ENCODE peak calls at places on chromosomes 2 and 18, in six cellular contexts. N, M, A, T, P and C are unnamed samples.

GRCh38 chr2:181682026-181682789 is 1.9 kb upstream of the NEUROD1 start:
- DNase-seq in M (no peak), N (no peak), P (no peak), A (peak), T (no peak), C (no peak)

GRCh38 chr2:209600257-209601180 is 171.1 kb upstream of the UNC80 start:
- DNase-seq in T (no peak), A (no peak), P (no peak), N (no peak), M (no peak), C (no peak)

GRCh38 chr2:143482316-143482715 is 353.1 kb downstream of the ARHGAP15 start:
- DNase-seq in T (no peak), A (no peak), N (peak), P (no peak), M (no peak), C (no peak)

GRCh38 chr2:101435011-101435862 is 39.7 kb downstream of the RFX8 start:
- DNase-seq in N (peak), M (no peak), A (peak), T (no peak), P (no peak), C (no peak)

GRCh38 chr2:201118957-201119848 is 3.2 kb downstream of the CFLAR start:
- DNase-seq in N (no peak), M (no peak), P (no peak), A (peak), T (no peak), C (no peak)

GRCh38 chr2:236781933-236782788 is 212.5 kb downstream of the ACKR3 start:
- DNase-seq in P (no peak), N (no peak), A (no peak), M (no peak), T (no peak), C (no peak)

GRCh38 chr18:52636536-52636935 is 296.5 kb downstream of the DCC start:
- DNase-seq in A (no peak), M (no peak), N (no peak), P (no peak), T (no peak), C (peak)

GRCh38 chr2:35973132-35973736 is 382.3 kb upstream of the CRIM1 start:
- DNase-seq in A (peak), N (no peak), P (no peak), T (no peak), M (no peak), C (no peak)

GRCh38 chr2:59816075-59816474 is 737.4 kb downstream of the BCL11A start:
- DNase-seq in A (no peak), T (no peak), N (no peak), P (no peak), M (no peak), C (no peak)

GRCh38 chr18:11752116-11752911 is 63.2 kb downstream of the GNAL start:
- DNase-seq in T (no peak), N (no peak), A (peak), M (no peak), P (no peak), C (no peak)

GRCh38 chr2:197279997-197280756 is 30.4 kb downstream of the ANKRD44 start:
- DNase-seq in A (peak), P (no peak), T (peak), M (no peak), N (no peak), C (no peak)

GRCh38 chr2:137910641-137911040 is 53.6 kb upstream of the HNMT start:
- DNase-seq in M (no peak), T (no peak), N (no peak), P (no peak), A (peak), C (no peak)

GRCh38 chr2:226531061-226531460 is 268.6 kb downstream of the IRS1 start:
- DNase-seq in N (no peak), A (peak), M (no peak), T (no peak), P (no peak), C (no peak)

GRCh38 chr2:192119536-192119935 is 75.2 kb downstream of the TMEFF2 start:
- DNase-seq in P (no peak), T (no peak), A (no peak), N (no peak), M (no peak), C (no peak)

GRCh38 chr18:42784612-42785011 is 330.9 kb downstream of the RIT2 start:
- DNase-seq in T (no peak), M (no peak), N (no peak), P (no peak), A (no peak), C (no peak)

GRCh38 chr2:203878060-203878459 is 10.5 kb downstream of the CTLA4 start:
- DNase-seq in N (no peak), T (no peak), A (peak), P (no peak), M (no peak), C (no peak)

GRCh38 chr2:239950144-239950920 is 74.8 kb downstream of the NDUFA10 start:
- DNase-seq in M (no peak), N (no peak), T (no peak), P (peak), A (no peak), C (no peak)

GRCh38 chr18:48996901-48997463 is 46.2 kb upstream of the SMAD7 start:
- DNase-seq in N (no peak), T (no peak), P (no peak), M (peak), A (peak), C (peak)

GRCh38 chr2:190722825-190723224 is 73.9 kb downstream of the NAB1 start:
- DNase-seq in T (no peak), A (no peak), M (no peak), N (no peak), P (no peak), C (peak)

GRCh38 chr18:5197032-5197434 is at the start of gene AKAIN1:
- DNase-seq in T (no peak), A (peak), P (peak), M (no peak), N (peak), C (no peak)

GRCh38 chr2:26770986-26771586 is 7.0 kb downstream of the SLC35F6 start:
- DNase-seq in T (peak), M (peak), P (peak), N (peak), A (peak), C (no peak)

GRCh38 chr2:88669371-88670214 is 21.9 kb upstream of the RPIA start:
- DNase-seq in T (no peak), P (no peak), M (peak), N (no peak), A (peak), C (peak)

GRCh38 chr2:127541849-127542630 is 6.6 kb downstream of the MYO7B start:
- DNase-seq in P (no peak), A (no peak), N (no peak), M (no peak), T (peak), C (no peak)

GRCh38 chr2:195769975-195770374 is 112.9 kb downstream of the SLC39A10 start:
- DNase-seq in T (no peak), P (no peak), M (no peak), A (peak), N (no peak), C (no peak)

GRCh38 chr2:60352491-60353405 is 200.7 kb downstream of the BCL11A start:
- DNase-seq in M (no peak), T (no peak), N (no peak), A (no peak), P (no peak), C (no peak)

GRCh38 chr18:57762686-57763085 is 40.4 kb downstream of the ATP8B1 start:
- DNase-seq in T (no peak), N (no peak), M (no peak), P (no peak), A (peak), C (no peak)

GRCh38 chr2:67626656-67627055 is 229.5 kb downstream of the ETAA1 start:
- DNase-seq in M (no peak), P (no peak), T (no peak), N (no peak), A (peak), C (no peak)

GRCh38 chr2:241053576-241054251 is 48.4 kb downstream of the MTERF4 start:
- DNase-seq in N (no peak), M (no peak), P (no peak), T (no peak), A (no peak), C (no peak)

GRCh38 chr18:55579471-55579870 is 8.5 kb downstream of the TCF4 start:
- DNase-seq in P (no peak), T (no peak), N (no peak), M (no peak), A (no peak), C (no peak)

GRCh38 chr18:3060667-3061580 is 48.0 kb upstream of the LPIN2 start:
- DNase-seq in T (no peak), M (peak), P (no peak), A (no peak), N (no peak), C (no peak)

GRCh38 chr2:55061534-55062344 is 11.5 kb upstream of the RTN4 start:
- DNase-seq in N (no peak), A (no peak), T (no peak), P (no peak), M (no peak), C (no peak)

GRCh38 chr2:10272464-10272863 is 30.2 kb upstream of the HPCAL1 start:
- DNase-seq in M (no peak), A (no peak), P (no peak), T (no peak), N (no peak), C (no peak)

DNA sequence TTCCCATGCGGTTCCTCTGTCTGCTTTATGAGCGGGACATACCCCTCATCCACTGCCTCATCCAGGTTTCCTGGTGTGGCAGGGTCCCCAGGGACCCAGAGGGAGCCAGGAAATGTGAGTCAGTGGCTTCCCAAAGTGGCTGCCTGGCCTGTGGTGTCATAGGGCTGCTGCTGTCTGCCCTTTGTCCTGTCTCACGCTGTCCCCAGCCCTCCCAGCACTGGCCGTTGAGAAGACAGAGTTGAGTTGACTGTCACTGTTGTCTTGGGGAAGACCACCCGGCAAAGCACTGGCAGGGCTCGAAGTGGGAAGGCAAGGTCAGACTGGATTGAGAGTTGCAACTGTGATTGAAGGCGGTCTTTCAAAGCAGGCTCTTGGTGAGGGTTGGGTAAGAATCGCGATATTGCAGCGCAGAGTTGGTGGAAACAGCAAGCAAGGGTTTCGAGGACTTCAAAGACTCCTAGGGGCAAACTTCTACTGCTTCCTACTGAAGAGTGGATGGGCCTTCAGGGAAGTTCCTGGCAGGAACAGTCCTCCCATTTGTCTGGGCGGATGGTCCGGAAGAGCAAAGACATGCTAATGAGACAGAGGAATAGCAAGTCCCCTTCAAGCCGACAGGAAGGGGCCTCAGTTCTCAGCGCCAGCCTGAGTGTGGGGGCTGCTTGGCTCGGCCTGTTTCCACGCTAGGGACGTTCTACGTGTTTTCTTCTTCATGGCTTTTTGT is 33.9 kb downstream of the RAB31 start:
- DNase-seq in P (no peak), T (no peak), A (peak), M (no peak), N (no peak), C (no peak)
- H3K4me3 ChIP-seq in P (peak), T (no peak), A (no peak), M (no peak), N (peak), C (no peak)

GRCh38 chr2:164495491-164496223 is 125.6 kb downstream of the GRB14 start:
- DNase-seq in A (peak), M (no peak), P (no peak), N (peak), T (no peak), C (peak)
- H3K4me3 ChIP-seq in A (no peak), M (no peak), P (no peak), N (no peak), T (no peak), C (no peak)

GRCh38 chr2:39665811-39666488 is at the start of gene TMEM178A:
- DNase-seq in N (no peak), P (peak), A (peak), M (no peak), T (peak), C (no peak)

GRCh38 chr2:39667881-39668276 is 2.2 kb downstream of the TMEM178A start:
- DNase-seq in A (no peak), T (no peak), N (no peak), M (no peak), P (no peak), C (no peak)

GRCh38 chr2:39667142-39667880 is 1.6 kb downstream of the TMEM178A start:
- DNase-seq in N (no peak), A (no peak), P (no peak), T (no peak), M (no peak), C (no peak)

GRCh38 chr2:39664898-39665591 is 672 bp upstream of the TMEM178A start:
- DNase-seq in P (no peak), T (no peak), M (no peak), N (no peak), A (no peak), C (no peak)

GRCh38 chr2:39666489-39667141 is 898 bp downstream of the TMEM178A start:
- DNase-seq in T (no peak), A (peak), P (no peak), M (no peak), N (no peak), C (no peak)
- H3K4me3 ChIP-seq in T (peak), A (peak), P (peak), M (no peak), N (peak), C (no peak)

DNA sequence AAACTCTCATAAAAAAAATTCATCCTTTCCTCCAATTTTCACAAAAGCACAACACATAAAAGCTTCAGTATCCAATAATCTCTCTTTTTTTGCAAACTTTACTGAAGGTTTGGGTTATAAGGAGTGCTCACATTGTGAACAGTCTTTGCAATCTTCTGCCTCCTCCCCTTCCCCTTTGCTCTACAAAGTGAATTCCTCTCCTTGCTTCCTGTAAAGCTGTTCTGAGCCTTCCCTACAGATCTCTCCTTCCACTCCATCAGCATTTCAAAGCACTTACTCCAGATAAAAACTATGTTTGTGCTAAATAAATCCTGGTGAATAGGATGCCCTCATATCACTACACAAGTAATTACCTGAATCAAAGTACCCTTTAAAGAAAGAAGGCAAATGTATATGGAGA is 4.6 kb upstream of the PDK1 start:
- DNase-seq in P (no peak), N (no peak), A (peak), T (no peak), M (no peak), C (no peak)
- H3K4me3 ChIP-seq in P (no peak), N (no peak), A (no peak), T (no peak), M (no peak), C (no peak)

GRCh38 chr2:169365093-169365483 is 2.8 kb upstream of the LRP2 start:
- DNase-seq in N (no peak), M (no peak), T (no peak), A (no peak), P (no peak), C (no peak)
- H3K4me3 ChIP-seq in N (peak), M (peak), T (peak), A (peak), P (peak), C (peak)

DNA sequence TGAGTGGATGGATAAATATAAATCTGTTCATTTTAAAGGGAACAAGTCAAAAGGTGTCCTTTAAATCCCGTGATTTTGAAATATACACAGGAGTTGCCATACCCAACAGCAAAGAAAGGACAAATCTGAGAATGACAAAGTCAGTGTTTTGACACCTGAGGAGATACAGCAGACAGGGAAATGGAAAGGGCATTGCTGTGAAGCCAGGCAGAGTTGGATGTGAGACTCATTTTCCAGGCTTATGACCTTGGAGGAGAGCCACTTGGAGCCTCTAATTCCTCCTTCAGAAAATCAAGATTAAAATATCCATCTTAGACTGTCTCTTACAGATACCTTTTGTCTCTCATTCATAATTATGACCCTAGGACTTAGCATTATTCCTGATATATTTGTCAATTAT is 154.5 kb downstream of the GALNT3 start:
- DNase-seq in P (no peak), A (no peak), T (no peak), N (no peak), M (no peak), C (no peak)
- H3K4me3 ChIP-seq in P (no peak), A (no peak), T (no peak), N (no peak), M (no peak), C (no peak)

GRCh38 chr2:231461516-231461971 is 2.7 kb downstream of the NCL start:
- DNase-seq in T (no peak), P (no peak), N (no peak), M (no peak), A (no peak), C (no peak)
- H3K4me3 ChIP-seq in T (no peak), P (no peak), N (no peak), M (no peak), A (no peak), C (no peak)